ENCODE peak calls at places on chromosomes 2 and 18, in nine cellular contexts. X is body of pancreas, J is Calu3, O is hepatocyte, K is dorsolateral prefrontal cortex, D is mammary epithelial cell, B is lower leg skin, L is HepG2, Z is astrocyte of the spinal cord. Y is an unnamed sample.

GRCh38 chr2:3456125-3456524 is 63.2 kb downstream of the ADI1 start:
- DNase-seq in X (no peak), D (no peak), K (no peak), O (no peak), L (no peak), J (no peak), Z (no peak), B (no peak), Y (no peak)

GRCh38 chr2:20465716-20466391 is 19.0 kb downstream of the RHOB start:
- DNase-seq in O (no peak), Z (no peak), K (no peak), D (no peak), L (no peak), B (no peak), J (no peak), X (no peak), Y (peak)

GRCh38 chr2:193240752-193241151 is 1046.0 kb upstream of the TMEFF2 start:
- DNase-seq in B (no peak), D (no peak), J (no peak), L (peak), X (no peak), Z (no peak), K (no peak), O (peak), Y (no peak)

GRCh38 chr2:72982781-72983499 is 65.6 kb downstream of the EMX1 start:
- DNase-seq in Z (no peak), O (no peak), J (no peak), D (no peak), X (no peak), L (no peak), B (no peak), K (no peak), Y (no peak)

GRCh38 chr2:10538224-10538894 is 90.2 kb upstream of the ODC1 start:
- DNase-seq in K (no peak), L (no peak), D (peak), X (no peak), J (no peak), Z (peak), O (no peak), B (no peak), Y (no peak)

GRCh38 chr2:173452436-173452835 is 97.8 kb downstream of the CDCA7 start:
- DNase-seq in B (no peak), J (no peak), O (no peak), D (no peak), K (no peak), Z (no peak), X (no peak), L (no peak), Y (peak)

GRCh38 chr2:172859821-172860707 is 124.4 kb downstream of the RAPGEF4 start:
- DNase-seq in O (no peak), L (no peak), J (no peak), X (no peak), D (no peak), B (no peak), K (no peak), Z (no peak), Y (no peak)

GRCh38 chr2:14387332-14387731 is 245.2 kb upstream of the LRATD1 start:
- DNase-seq in K (no peak), Z (no peak), L (no peak), X (no peak), B (no peak), J (no peak), D (no peak), O (no peak), Y (no peak)

GRCh38 chr18:23619388-23619873 is 33.1 kb upstream of the NPC1 start:
- DNase-seq in X (peak), L (no peak), Z (peak), D (no peak), B (no peak), O (peak), K (peak), J (no peak), Y (peak)

GRCh38 chr18:23617412-23618009 is 31.2 kb upstream of the NPC1 start:
- DNase-seq in J (no peak), Z (no peak), K (no peak), X (no peak), B (no peak), D (no peak), L (no peak), O (no peak), Y (no peak)

GRCh38 chr18:23614891-23615290 is 28.6 kb upstream of the NPC1 start:
- DNase-seq in B (no peak), J (no peak), L (no peak), K (no peak), D (no peak), O (no peak), X (no peak), Z (no peak), Y (no peak)

GRCh38 chr18:23616258-23616657 is 30.0 kb upstream of the NPC1 start:
- DNase-seq in O (no peak), K (no peak), J (no peak), B (no peak), X (no peak), L (no peak), D (no peak), Z (no peak), Y (no peak)

GRCh38 chr18:23618862-23619387 is 32.6 kb upstream of the NPC1 start:
- DNase-seq in L (peak), D (no peak), J (peak), O (peak), X (peak), Z (no peak), K (no peak), B (no peak), Y (peak)
- TF ChIP-seq CTCF in L (peak), D (no peak), J (no peak), O (peak), X (no peak), Z (peak), K (no peak), B (no peak), Y (peak)

GRCh38 chr2:224178085-224178484 is 139.0 kb upstream of the SERPINE2 start:
- DNase-seq in X (no peak), B (no peak), Z (peak), L (no peak), D (peak), O (peak), K (no peak), J (no peak), Y (no peak)
- TF ChIP-seq CTCF in X (no peak), B (no peak), Z (no peak), L (no peak), D (no peak), O (no peak), K (no peak), J (no peak), Y (no peak)

DNA sequence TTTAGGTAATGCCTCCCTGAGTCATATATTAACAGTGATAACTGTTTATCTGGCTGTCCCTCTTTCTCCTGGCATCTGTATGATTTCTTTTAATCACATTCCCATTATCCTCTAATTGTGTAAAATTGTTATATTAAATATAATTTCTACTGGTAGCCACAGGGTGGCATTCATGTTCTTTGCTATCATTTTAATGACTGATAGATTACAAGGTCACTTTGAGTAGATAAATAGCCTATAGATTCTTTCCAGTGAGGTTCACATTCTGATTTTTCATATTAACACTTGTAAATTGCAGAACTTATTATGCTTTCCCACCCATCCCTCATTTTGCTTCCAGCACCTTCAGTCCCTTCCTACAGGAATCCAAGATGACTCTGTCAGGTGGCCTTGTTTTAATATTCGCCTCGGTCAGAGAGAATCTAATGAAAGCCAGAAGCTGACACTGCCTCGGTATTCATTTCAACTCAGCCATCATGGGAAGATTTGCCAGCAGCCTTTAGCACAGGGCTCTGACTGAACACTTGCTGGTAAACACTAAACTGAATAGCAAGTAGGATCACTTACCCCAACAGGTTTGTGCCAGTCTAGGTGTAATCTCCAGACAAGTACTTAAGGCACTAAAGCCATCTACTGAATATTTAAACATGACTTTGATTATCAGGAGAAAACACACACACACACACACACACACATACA is 101.2 kb upstream of the FSHR start:
- DNase-seq in X (no peak), J (no peak), L (no peak), D (no peak), B (no peak), K (no peak), O (peak), Z (no peak), Y (no peak)
- TF ChIP-seq CTCF in X (peak), J (no peak), L (no peak), D (no peak), B (no peak), K (peak), O (peak), Z (no peak), Y (no peak)

GRCh38 chr2:224910535-224910934 is 131.7 kb downstream of the DOCK10 start:
- DNase-seq in J (no peak), X (no peak), D (no peak), Z (no peak), K (no peak), B (no peak), O (no peak), L (no peak), Y (no peak)
- TF ChIP-seq CTCF in J (no peak), X (no peak), D (no peak), Z (no peak), K (no peak), B (no peak), O (no peak), L (no peak), Y (no peak)

Y was measured in WERI-Rb-1.